ENCODE peak calls at places on chromosomes 13 and 19, in nine cellular contexts. P is esophagus muscularis mucosa, D is breast epithelium, O is pancreas, Q is right lobe of liver, B is neural progenitor cell, X is hepatocyte, H is fibroblast of lung, Y is brain microvascular endothelial cell. M is an unnamed sample.

GRCh38 chr19:38210458-38210987 is 13.5 kb downstream of the DPF1 start:
- DNase-seq in X (peak), H (peak), B (peak), O (no peak), D (no peak), Q (no peak), P (no peak), Y (no peak), M (no peak)

GRCh38 chr19:11425719-11426457 is 6.8 kb upstream of the RGL3 start:
- DNase-seq in P (no peak), X (no peak), Q (no peak), B (no peak), H (no peak), Y (no peak), D (no peak), O (no peak), M (no peak)

GRCh38 chr19:6877766-6878165 is 9.6 kb upstream of the ADGRE1 start:
- DNase-seq in P (no peak), B (no peak), Y (no peak), X (no peak), O (no peak), Q (no peak), H (no peak), D (no peak), M (no peak)

GRCh38 chr19:38144667-38145066 is 79.4 kb downstream of the DPF1 start:
- DNase-seq in H (no peak), O (no peak), P (no peak), B (no peak), Q (no peak), Y (no peak), D (no peak), X (no peak), M (no peak)

GRCh38 chr13:60001892-60002291 is 161.8 kb downstream of the DIAPH3 start:
- DNase-seq in H (no peak), X (no peak), P (no peak), B (no peak), D (no peak), O (no peak), Y (no peak), Q (no peak), M (no peak)

GRCh38 chr19:47280183-47280797 is 5.6 kb downstream of the INAFM1 start:
- DNase-seq in P (no peak), Y (no peak), O (peak), Q (no peak), X (peak), H (no peak), D (no peak), B (peak), M (peak)

GRCh38 chr19:7159105-7159933 is 89.8 kb downstream of the ZNF557 start:
- DNase-seq in H (peak), X (peak), D (no peak), P (no peak), B (no peak), Q (peak), Y (peak), O (no peak), M (no peak)

GRCh38 chr19:28988066-28988465 is 224.9 kb downstream of the UQCRFS1 start:
- DNase-seq in Y (no peak), H (no peak), O (no peak), X (no peak), Q (no peak), P (no peak), B (no peak), D (no peak), M (no peak)

GRCh38 chr19:42122691-42123607 is 9.3 kb downstream of the POU2F2 start:
- DNase-seq in H (no peak), Y (no peak), D (no peak), P (no peak), O (no peak), Q (no peak), B (no peak), X (no peak), M (no peak)

GRCh38 chr19:4577020-4577782 is 17.7 kb upstream of the SEMA6B start:
- DNase-seq in P (no peak), H (no peak), Q (no peak), D (no peak), B (no peak), X (peak), O (no peak), Y (no peak), M (no peak)
- TF ChIP-seq CTCF in P (no peak), H (no peak), Q (no peak), D (no peak), B (no peak), X (no peak), O (no peak), Y (no peak), M (no peak)

GRCh38 chr19:18046066-18046718 is 38.2 kb downstream of the ARRDC2 start:
- DNase-seq in X (no peak), Y (peak), P (no peak), H (peak), D (no peak), O (no peak), Q (no peak), B (no peak), M (no peak)
- H3K27ac ChIP-seq in X (no peak), Y (peak), P (peak), H (no peak), D (peak), O (peak), Q (peak), B (no peak), M (peak)

GRCh38 chr19:8511573-8512101 is 2.3 kb downstream of the ZNF414 start:
- DNase-seq in Y (no peak), D (no peak), X (peak), O (peak), H (no peak), B (no peak), P (no peak), Q (no peak), M (peak)
- TF ChIP-seq CTCF in Y (no peak), D (no peak), X (no peak), O (no peak), H (no peak), B (peak), P (no peak), Q (no peak), M (no peak)

DNA sequence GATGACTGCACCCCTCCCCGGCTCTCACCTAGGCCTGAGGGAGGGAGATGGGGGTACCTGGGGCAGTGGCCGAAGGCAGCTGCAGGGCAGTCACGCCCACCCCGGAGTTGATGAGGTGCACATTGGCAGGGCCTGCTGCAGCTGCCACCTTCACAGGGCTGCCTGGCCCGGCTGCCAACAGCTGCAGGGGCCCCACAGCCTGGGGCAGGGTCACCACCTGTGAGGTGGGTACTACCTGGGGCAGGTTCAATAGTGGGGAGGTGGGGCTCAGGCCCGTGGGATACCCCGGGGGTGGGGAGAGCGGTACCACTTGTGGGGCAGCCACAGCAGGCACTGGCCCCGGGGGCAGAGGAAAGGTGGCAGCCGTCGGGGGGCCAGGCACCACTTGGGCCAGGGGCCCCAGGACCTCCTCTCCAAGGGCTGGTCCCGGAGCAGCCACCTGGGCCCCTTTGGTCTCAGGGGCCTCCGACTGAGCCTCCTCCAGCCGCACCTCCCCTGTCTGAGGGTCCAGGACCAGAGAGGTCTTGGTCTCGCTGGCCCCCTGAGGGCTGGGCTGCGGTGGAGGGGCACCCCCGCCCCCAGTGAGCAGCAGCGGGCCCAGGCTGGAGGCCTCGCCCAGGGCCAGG is 2.6 kb downstream of the SIX5 start:
- DNase-seq in Q (no peak), D (no peak), X (no peak), O (peak), P (no peak), H (no peak), B (no peak), Y (no peak), M (no peak)
- H3K27ac ChIP-seq in Q (peak), D (peak), X (peak), O (peak), P (peak), H (peak), B (no peak), Y (peak), M (peak)

GRCh38 chr13:51780099-51780498 is 23.9 kb downstream of the DHRS12 start:
- DNase-seq in Y (no peak), X (no peak), H (no peak), D (no peak), B (no peak), P (no peak), Q (no peak), O (no peak), M (no peak)

GRCh38 chr13:51783432-51784094 is 20.4 kb downstream of the DHRS12 start:
- DNase-seq in P (no peak), B (no peak), H (no peak), Y (no peak), Q (no peak), X (no peak), D (no peak), O (no peak), M (no peak)

GRCh38 chr13:51782026-51782710 is 21.8 kb downstream of the DHRS12 start:
- DNase-seq in D (no peak), X (peak), Q (no peak), O (peak), H (no peak), Y (no peak), B (no peak), P (no peak), M (no peak)

GRCh38 chr13:51784097-51784496 is 19.9 kb downstream of the DHRS12 start:
- DNase-seq in X (no peak), H (no peak), B (no peak), O (no peak), P (no peak), D (no peak), Y (no peak), Q (no peak), M (no peak)

DNA sequence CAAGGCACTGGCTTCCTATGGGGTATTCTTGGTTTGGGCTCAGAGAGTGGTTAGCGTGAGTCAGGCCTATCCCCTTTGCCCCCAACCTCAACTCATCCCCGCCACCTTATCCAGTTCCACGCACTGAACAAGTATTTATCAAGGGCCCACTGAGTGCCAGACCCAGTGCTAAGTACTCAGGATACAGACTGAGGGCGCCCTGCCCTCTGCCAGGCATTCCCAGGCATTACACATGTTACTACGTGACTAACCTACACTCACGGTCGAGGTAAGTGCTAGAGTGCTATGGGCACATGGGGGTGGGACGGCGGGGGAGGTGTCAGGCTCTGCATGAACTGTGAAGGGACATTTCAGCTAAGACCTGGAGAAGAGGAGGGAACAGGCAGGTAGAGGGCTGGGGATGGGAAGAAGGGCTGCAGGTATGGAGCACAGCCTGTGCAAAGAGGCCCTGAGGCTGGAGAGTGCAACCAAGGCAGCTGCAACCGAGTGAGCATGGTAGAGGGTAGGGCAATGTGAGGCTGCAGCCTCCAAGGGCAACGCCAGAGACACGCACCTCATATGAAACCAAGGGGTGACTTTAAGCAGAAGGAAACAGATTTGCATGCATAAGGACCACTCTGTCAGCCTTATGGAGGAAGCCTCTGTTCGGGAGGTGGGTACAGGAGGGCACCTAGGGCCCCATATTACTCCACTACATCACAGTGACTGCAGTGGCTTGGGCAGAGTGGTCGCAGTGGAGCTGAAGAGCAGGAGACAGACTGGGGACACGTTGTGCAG is 22.5 kb downstream of the DHRS12 start:
- DNase-seq in Y (no peak), P (no peak), Q (no peak), X (peak), O (peak), D (no peak), B (peak), H (peak), M (no peak)
- TF ChIP-seq CTCF in Y (peak), P (no peak), Q (peak), X (peak), O (no peak), D (no peak), B (peak), H (no peak), M (no peak)

GRCh38 chr19:14479309-14479984 is 4.3 kb upstream of the PTGER1 start:
- DNase-seq in O (no peak), D (no peak), B (no peak), P (no peak), X (no peak), H (no peak), Q (no peak), Y (no peak), M (no peak)

GRCh38 chr19:14480695-14481069 is 5.5 kb upstream of the PTGER1 start:
- DNase-seq in B (no peak), H (peak), Q (no peak), P (no peak), X (no peak), Y (peak), O (no peak), D (no peak), M (no peak)

GRCh38 chr19:14482112-14482941 is 7.2 kb upstream of the PTGER1 start:
- DNase-seq in P (no peak), Y (no peak), X (no peak), H (no peak), O (no peak), Q (no peak), D (no peak), B (no peak), M (no peak)

GRCh38 chr19:14478113-14478545 is 3.0 kb upstream of the PTGER1 start:
- DNase-seq in P (no peak), H (no peak), Y (no peak), Q (no peak), X (no peak), O (no peak), D (no peak), B (no peak), M (no peak)

GRCh38 chr19:14479985-14480694 is 5.0 kb upstream of the PTGER1 start:
- DNase-seq in P (no peak), H (peak), Q (no peak), Y (no peak), O (no peak), D (no peak), X (no peak), B (peak), M (peak)
- H3K27ac ChIP-seq in P (no peak), H (peak), Q (no peak), Y (peak), O (no peak), D (no peak), X (no peak), B (no peak), M (no peak)